ENCODE peak calls at places on chromosomes 1 and 21, in four cellular contexts. One of them, this sample, is unnamed.

GRCh38 chr21:37937668-37938067 is 21.4 kb upstream of the KCNJ6 start:
- DNase-seq in pancreas: no peak
- DNase-seq in psoas muscle: no peak
- DNase-seq in GM12865: no peak
- DNase-seq in this sample: no peak

GRCh38 chr1:50750021-50750619 is 209.9 kb downstream of the FAF1 start:
- DNase-seq in pancreas: no peak
- DNase-seq in GM12865: peak
- DNase-seq in psoas muscle: no peak
- DNase-seq in this sample: peak

GRCh38 chr1:220810179-220810653 is 23.5 kb downstream of the MTARC1 start:
- DNase-seq in psoas muscle: peak
- DNase-seq in pancreas: peak
- DNase-seq in GM12865: peak
- DNase-seq in this sample: peak

GRCh38 chr1:5779608-5780323 is 212.5 kb downstream of the NPHP4 start:
- DNase-seq in psoas muscle: no peak
- DNase-seq in pancreas: no peak
- DNase-seq in GM12865: no peak
- DNase-seq in this sample: no peak

GRCh38 chr1:180228648-180229482 is 1.2 kb upstream of the LHX4 start:
- DNase-seq in pancreas: no peak
- DNase-seq in GM12865: peak
- DNase-seq in psoas muscle: no peak
- DNase-seq in this sample: no peak

GRCh38 chr1:55536466-55536865 is 321.3 kb upstream of the USP24 start:
- DNase-seq in GM12865: peak
- DNase-seq in psoas muscle: no peak
- DNase-seq in pancreas: no peak
- DNase-seq in this sample: no peak

GRCh38 chr1:225963735-225964530 is 22.9 kb upstream of the LEFTY2 start:
- DNase-seq in GM12865: no peak
- DNase-seq in psoas muscle: no peak
- DNase-seq in pancreas: no peak
- DNase-seq in this sample: no peak

GRCh38 chr1:10399487-10399917 is 638 bp downstream of the PGD start:
- DNase-seq in psoas muscle: peak
- DNase-seq in GM12865: no peak
- DNase-seq in pancreas: no peak
- DNase-seq in this sample: no peak

GRCh38 chr1:40014253-40014706 is 26.2 kb upstream of the CAP1 start:
- DNase-seq in GM12865: no peak
- DNase-seq in pancreas: no peak
- DNase-seq in psoas muscle: no peak
- DNase-seq in this sample: peak

GRCh38 chr1:3409737-3410434 is 44.6 kb upstream of the ARHGEF16 start:
- DNase-seq in psoas muscle: peak
- DNase-seq in GM12865: no peak
- DNase-seq in pancreas: peak
- DNase-seq in this sample: no peak

GRCh38 chr21:42561742-42562141 is 48.1 kb downstream of the SLC37A1 start:
- DNase-seq in psoas muscle: no peak
- DNase-seq in GM12865: peak
- DNase-seq in pancreas: no peak
- DNase-seq in this sample: peak

GRCh38 chr1:73953611-73954010 is 244.4 kb downstream of the LRRIQ3 start:
- DNase-seq in psoas muscle: no peak
- DNase-seq in pancreas: no peak
- DNase-seq in GM12865: no peak
- DNase-seq in this sample: no peak

GRCh38 chr1:24425922-24426321 is 10.3 kb downstream of the NIPAL3 start:
- DNase-seq in psoas muscle: no peak
- DNase-seq in GM12865: no peak
- DNase-seq in pancreas: no peak
- DNase-seq in this sample: no peak

GRCh38 chr1:173914366-173914871 is 2.7 kb downstream of the SERPINC1 start:
- DNase-seq in pancreas: peak
- DNase-seq in psoas muscle: no peak
- DNase-seq in GM12865: peak
- DNase-seq in this sample: peak

GRCh38 chr1:93317207-93317606 is 28.5 kb upstream of the DR1 start:
- DNase-seq in psoas muscle: peak
- DNase-seq in pancreas: no peak
- DNase-seq in GM12865: no peak
- DNase-seq in this sample: no peak

GRCh38 chr1:52632732-52633290 is at the start of gene SHISAL2A:
- DNase-seq in GM12865: peak
- DNase-seq in pancreas: peak
- DNase-seq in psoas muscle: peak
- DNase-seq in this sample: no peak

GRCh38 chr1:15384301-15384901 is 25.3 kb upstream of the EFHD2 start:
- DNase-seq in psoas muscle: no peak
- DNase-seq in pancreas: no peak
- DNase-seq in GM12865: peak
- DNase-seq in this sample: no peak

GRCh38 chr1:54301494-54301893 is 101.5 kb downstream of the MRPL37 start:
- DNase-seq in psoas muscle: no peak
- DNase-seq in pancreas: no peak
- DNase-seq in GM12865: no peak
- DNase-seq in this sample: no peak

GRCh38 chr1:169102567-169102966 is 3.9 kb upstream of the ATP1B1 start:
- DNase-seq in GM12865: no peak
- DNase-seq in pancreas: peak
- DNase-seq in psoas muscle: no peak
- DNase-seq in this sample: no peak

GRCh38 chr1:38899560-38899959 is 18.2 kb upstream of the GJA9 start:
- DNase-seq in psoas muscle: no peak
- DNase-seq in GM12865: no peak
- DNase-seq in pancreas: no peak
- DNase-seq in this sample: no peak

GRCh38 chr21:35394634-35395369 is 345.7 kb upstream of the RUNX1 start:
- DNase-seq in pancreas: no peak
- DNase-seq in GM12865: no peak
- DNase-seq in psoas muscle: no peak
- DNase-seq in this sample: peak

GRCh38 chr21:45152265-45152746 is 77.9 kb downstream of the ADARB1 start:
- DNase-seq in psoas muscle: peak
- DNase-seq in GM12865: peak
- DNase-seq in pancreas: no peak
- DNase-seq in this sample: peak

GRCh38 chr1:203200916-203201315 is 14.4 kb upstream of the CHI3L1 start:
- DNase-seq in pancreas: no peak
- DNase-seq in psoas muscle: no peak
- DNase-seq in GM12865: no peak
- DNase-seq in this sample: no peak

GRCh38 chr1:96425382-96426129 is 296.0 kb upstream of the PTBP2 start:
- DNase-seq in pancreas: no peak
- DNase-seq in GM12865: no peak
- DNase-seq in psoas muscle: no peak
- DNase-seq in this sample: no peak

GRCh38 chr1:222457513-222457912 is 90.4 kb downstream of the HHIPL2 start:
- DNase-seq in psoas muscle: no peak
- DNase-seq in pancreas: no peak
- DNase-seq in GM12865: no peak
- DNase-seq in this sample: no peak

GRCh38 chr1:202171292-202172014 is 11.1 kb upstream of the PTPN7 start:
- DNase-seq in psoas muscle: no peak
- DNase-seq in GM12865: no peak
- DNase-seq in pancreas: no peak
- DNase-seq in this sample: no peak

GRCh38 chr1:173043253-173043652 is 7.5 kb downstream of the TNFSF18 start:
- DNase-seq in psoas muscle: no peak
- DNase-seq in GM12865: no peak
- DNase-seq in pancreas: no peak
- DNase-seq in this sample: no peak

GRCh38 chr1:201719812-201720521 is 109.0 kb upstream of the IPO9 start:
- DNase-seq in psoas muscle: peak
- DNase-seq in GM12865: no peak
- DNase-seq in pancreas: no peak
- DNase-seq in this sample: no peak

GRCh38 chr1:18927082-18927653 is 24.8 kb upstream of the ALDH4A1 start:
- DNase-seq in GM12865: peak
- DNase-seq in pancreas: no peak
- DNase-seq in psoas muscle: no peak
- DNase-seq in this sample: no peak

GRCh38 chr1:25896266-25896665 is 10.0 kb downstream of the STMN1 start:
- DNase-seq in pancreas: no peak
- DNase-seq in psoas muscle: no peak
- DNase-seq in GM12865: no peak
- DNase-seq in this sample: no peak

GRCh38 chr1:9687876-9688582 is 36.5 kb downstream of the PIK3CD start:
- DNase-seq in psoas muscle: peak
- DNase-seq in GM12865: peak
- DNase-seq in pancreas: peak
- DNase-seq in this sample: no peak

DNA sequence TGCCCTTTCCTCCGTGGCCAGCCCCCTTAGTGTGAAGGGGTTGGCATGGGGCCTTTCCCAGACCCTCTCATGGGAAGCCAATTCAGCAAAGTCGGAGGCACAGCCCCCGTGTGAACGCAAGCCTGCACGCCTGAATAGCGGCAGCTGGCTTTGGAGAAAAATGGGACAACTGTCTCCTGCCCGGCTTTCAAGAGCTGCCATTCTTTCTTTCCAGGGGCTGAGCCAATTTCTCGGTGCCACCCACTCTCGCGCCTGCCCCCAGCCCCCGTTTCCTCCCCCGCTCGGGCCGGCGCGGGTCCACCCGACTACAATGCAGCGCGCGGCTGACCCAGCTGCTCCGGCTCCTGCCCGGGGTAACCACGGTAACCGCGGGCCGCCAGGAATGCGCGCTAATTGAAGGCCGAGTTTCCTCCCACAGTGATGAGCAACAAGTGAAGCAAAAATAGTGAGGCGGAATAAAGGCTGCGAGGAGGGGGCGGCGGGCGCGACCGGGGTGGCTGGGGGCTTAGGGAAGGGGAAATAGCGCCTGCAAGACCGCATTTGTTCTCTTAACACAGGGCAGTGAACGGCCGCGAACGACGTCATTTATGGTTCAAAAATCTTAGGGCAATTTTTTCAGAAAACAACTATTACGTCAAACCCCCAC is 27.8 kb downstream of the ILDR2 start:
- DNase-seq in psoas muscle: peak
- DNase-seq in GM12865: peak
- DNase-seq in pancreas: peak
- DNase-seq in this sample: no peak
- H3K4me3 ChIP-seq in psoas muscle: peak
- H3K4me3 ChIP-seq in GM12865: no peak
- H3K4me3 ChIP-seq in pancreas: peak
- H3K4me3 ChIP-seq in this sample: no peak

GRCh38 chr1:22228505-22228911 is 85.6 kb upstream of the WNT4 start:
- DNase-seq in pancreas: no peak
- DNase-seq in GM12865: no peak
- DNase-seq in psoas muscle: no peak
- DNase-seq in this sample: no peak

GRCh38 chr1:22225858-22226584 is 83.1 kb upstream of the WNT4 start:
- DNase-seq in pancreas: no peak
- DNase-seq in GM12865: peak
- DNase-seq in psoas muscle: no peak
- DNase-seq in this sample: peak

GRCh38 chr1:22229374-22229773 is 86.5 kb upstream of the WNT4 start:
- DNase-seq in psoas muscle: no peak
- DNase-seq in pancreas: no peak
- DNase-seq in GM12865: no peak
- DNase-seq in this sample: no peak

GRCh38 chr1:22231068-22231593 is 88.2 kb upstream of the WNT4 start:
- DNase-seq in pancreas: no peak
- DNase-seq in GM12865: no peak
- DNase-seq in psoas muscle: no peak
- DNase-seq in this sample: no peak

GRCh38 chr1:22228074-22228473 is 85.2 kb upstream of the WNT4 start:
- DNase-seq in pancreas: no peak
- DNase-seq in psoas muscle: no peak
- DNase-seq in GM12865: no peak
- DNase-seq in this sample: no peak
- H3K4me3 ChIP-seq in pancreas: no peak
- H3K4me3 ChIP-seq in psoas muscle: no peak
- H3K4me3 ChIP-seq in GM12865: no peak
- H3K4me3 ChIP-seq in this sample: no peak

DNA sequence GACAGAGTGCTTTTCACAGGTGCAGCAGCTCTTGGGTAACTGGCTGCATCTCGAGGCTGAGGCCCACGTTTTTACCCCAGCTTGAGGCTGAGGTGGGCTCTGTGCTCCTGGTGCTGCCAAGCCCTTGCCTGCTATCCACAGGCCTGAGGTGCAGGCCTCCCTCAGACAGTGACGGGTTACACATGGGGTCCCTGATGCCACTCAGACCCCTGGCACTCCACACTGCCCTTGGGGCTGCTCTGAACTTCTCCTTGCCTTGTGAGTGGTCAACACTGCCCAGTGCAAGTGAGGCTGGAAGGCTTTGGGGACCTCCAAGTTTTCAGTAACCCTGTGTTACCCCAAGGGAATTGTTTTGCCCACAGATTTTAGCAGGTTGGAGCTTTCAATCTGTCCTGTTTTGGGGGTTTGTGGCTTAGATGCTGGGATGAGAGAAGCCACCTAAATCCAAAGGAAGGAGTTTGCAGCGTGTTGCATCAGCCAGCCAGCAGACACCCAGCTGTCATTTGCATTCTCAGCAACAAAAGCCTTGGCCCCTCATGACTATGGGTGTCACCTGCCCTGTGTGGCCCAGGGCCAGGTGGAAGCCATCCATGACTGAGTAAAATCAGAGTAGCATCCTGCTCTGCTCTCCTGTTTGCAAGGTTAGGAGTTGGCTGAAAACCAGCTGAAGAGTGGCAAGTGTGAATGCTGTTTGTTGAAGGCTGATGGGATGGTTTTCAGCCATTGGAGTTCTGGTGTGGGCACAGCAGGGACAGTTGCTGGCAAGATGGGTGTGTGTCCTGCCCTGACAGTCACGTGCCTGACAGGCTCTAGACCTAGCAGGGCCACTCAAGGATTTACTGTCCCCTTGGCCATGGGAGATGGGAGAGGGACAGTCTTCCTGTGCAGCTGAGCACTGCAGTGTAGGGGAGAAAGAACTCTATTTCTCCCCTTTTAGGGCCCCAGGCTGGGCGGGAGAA is 3.2 kb downstream of the RNF187 start:
- DNase-seq in psoas muscle: peak
- DNase-seq in pancreas: no peak
- DNase-seq in GM12865: no peak
- DNase-seq in this sample: no peak
- H3K4me3 ChIP-seq in psoas muscle: no peak
- H3K4me3 ChIP-seq in pancreas: no peak
- H3K4me3 ChIP-seq in GM12865: no peak
- H3K4me3 ChIP-seq in this sample: no peak

DNA sequence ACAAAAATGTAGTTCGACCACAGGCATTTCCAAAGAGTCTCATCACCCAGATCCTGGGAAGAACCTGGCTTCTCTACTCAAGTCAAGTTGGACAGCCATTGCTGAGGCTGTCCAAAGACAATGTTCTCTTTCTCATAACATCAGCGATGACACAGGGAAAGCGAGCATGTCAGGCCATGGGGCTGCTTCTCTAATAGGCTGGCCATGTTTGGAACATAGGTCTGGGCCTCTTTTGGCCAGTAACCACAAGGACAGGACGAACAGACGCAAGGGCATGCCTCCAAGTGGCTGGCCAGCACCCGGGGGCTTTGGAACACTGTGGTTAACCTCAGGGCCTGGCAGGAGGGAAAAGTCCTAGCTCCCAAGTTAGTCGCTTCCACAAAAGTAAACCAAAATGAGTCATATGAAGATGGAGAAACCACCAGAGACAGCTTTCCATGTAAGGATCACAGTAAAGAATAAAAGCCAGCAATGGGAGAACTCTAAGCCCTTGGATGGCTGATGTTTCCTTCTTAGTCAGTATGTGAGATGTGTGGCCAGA is 80.6 kb upstream of the SLC44A3 start:
- DNase-seq in psoas muscle: peak
- DNase-seq in GM12865: no peak
- DNase-seq in pancreas: no peak
- DNase-seq in this sample: no peak
- H3K4me3 ChIP-seq in psoas muscle: no peak
- H3K4me3 ChIP-seq in GM12865: no peak
- H3K4me3 ChIP-seq in pancreas: no peak
- H3K4me3 ChIP-seq in this sample: no peak

This sample was measured in Jurkat, Clone E6-1.